ENCODE peak calls at places on chromosomes 6 and 20, in ten cellular contexts. One of them, this sample, is unnamed.

GRCh38 chr6:87944541-87944954 is 103.1 kb upstream of the SPACA1 start:
- DNase-seq in lung: no peak
- DNase-seq in AG04450: no peak
- DNase-seq in uterus: peak; percentile 48
- DNase-seq in substantia nigra: no peak
- DNase-seq in small intestine: peak; percentile 7
- DNase-seq in RWPE1: peak; percentile 86
- DNase-seq in neural progenitor cell: peak; percentile 49
- DNase-seq in tibial nerve: peak; percentile 21
- DNase-seq in adrenal gland: no peak
- DNase-seq in this sample: peak; percentile 94

GRCh38 chr20:38350879-38351775 is 4.8 kb downstream of the LBP start:
- DNase-seq in lung: no peak
- DNase-seq in AG04450: no peak
- DNase-seq in uterus: peak; percentile 34
- DNase-seq in substantia nigra: no peak
- DNase-seq in small intestine: peak; percentile 91
- DNase-seq in RWPE1: no peak
- DNase-seq in neural progenitor cell: no peak
- DNase-seq in tibial nerve: peak; percentile 58
- DNase-seq in adrenal gland: no peak
- DNase-seq in this sample: no peak

GRCh38 chr20:7980332-7981046 is 39.1 kb downstream of the TMX4 start:
- DNase-seq in lung: no peak
- DNase-seq in AG04450: peak; percentile 24
- DNase-seq in uterus: no peak
- DNase-seq in substantia nigra: no peak
- DNase-seq in small intestine: peak; percentile 35
- DNase-seq in RWPE1: peak; percentile 53
- DNase-seq in neural progenitor cell: peak; percentile 52
- DNase-seq in tibial nerve: no peak
- DNase-seq in adrenal gland: no peak
- DNase-seq in this sample: no peak

GRCh38 chr6:111845441-111845871 is 27.8 kb downstream of the FYN start:
- DNase-seq in lung: no peak
- DNase-seq in AG04450: no peak
- DNase-seq in uterus: no peak
- DNase-seq in substantia nigra: no peak
- DNase-seq in small intestine: peak; percentile 34
- DNase-seq in RWPE1: no peak
- DNase-seq in neural progenitor cell: peak; percentile 39
- DNase-seq in tibial nerve: no peak
- DNase-seq in adrenal gland: no peak
- DNase-seq in this sample: no peak

GRCh38 chr6:144417686-144418085 is 132.6 kb downstream of the UTRN start:
- DNase-seq in lung: no peak
- DNase-seq in AG04450: no peak
- DNase-seq in uterus: no peak
- DNase-seq in substantia nigra: no peak
- DNase-seq in small intestine: no peak
- DNase-seq in RWPE1: no peak
- DNase-seq in neural progenitor cell: no peak
- DNase-seq in tibial nerve: no peak
- DNase-seq in adrenal gland: no peak
- DNase-seq in this sample: no peak

GRCh38 chr6:4282926-4283325 is 147.6 kb upstream of the ECI2 start:
- DNase-seq in lung: no peak
- DNase-seq in AG04450: no peak
- DNase-seq in uterus: no peak
- DNase-seq in substantia nigra: no peak
- DNase-seq in small intestine: no peak
- DNase-seq in RWPE1: no peak
- DNase-seq in neural progenitor cell: no peak
- DNase-seq in tibial nerve: no peak
- DNase-seq in adrenal gland: no peak
- DNase-seq in this sample: no peak

GRCh38 chr6:32153252-32153834 is 598 bp upstream of the PPT2 start:
- DNase-seq in lung: peak; percentile 72
- DNase-seq in AG04450: no peak
- DNase-seq in uterus: peak; percentile 57
- DNase-seq in substantia nigra: no peak
- DNase-seq in small intestine: peak; percentile 35
- DNase-seq in RWPE1: peak; percentile 44
- DNase-seq in neural progenitor cell: peak; percentile 70
- DNase-seq in tibial nerve: no peak
- DNase-seq in adrenal gland: peak; percentile 49
- DNase-seq in this sample: no peak

GRCh38 chr6:164273491-164273890 is 859.0 kb downstream of the QKI start:
- DNase-seq in lung: no peak
- DNase-seq in AG04450: no peak
- DNase-seq in uterus: no peak
- DNase-seq in substantia nigra: no peak
- DNase-seq in small intestine: no peak
- DNase-seq in RWPE1: no peak
- DNase-seq in neural progenitor cell: no peak
- DNase-seq in tibial nerve: no peak
- DNase-seq in adrenal gland: no peak
- DNase-seq in this sample: no peak

GRCh38 chr20:25848222-25848621 is 151.6 kb upstream of the ZNF337 start:
- DNase-seq in lung: no peak
- DNase-seq in AG04450: no peak
- DNase-seq in uterus: no peak
- DNase-seq in substantia nigra: no peak
- DNase-seq in small intestine: no peak
- DNase-seq in RWPE1: no peak
- DNase-seq in neural progenitor cell: no peak
- DNase-seq in tibial nerve: no peak
- DNase-seq in adrenal gland: no peak
- DNase-seq in this sample: no peak

GRCh38 chr20:44810391-44811149 is at the start of gene RIMS4:
- DNase-seq in lung: no peak
- DNase-seq in AG04450: no peak
- DNase-seq in uterus: no peak
- DNase-seq in substantia nigra: no peak
- DNase-seq in small intestine: no peak
- DNase-seq in RWPE1: no peak
- DNase-seq in neural progenitor cell: peak; percentile 88
- DNase-seq in tibial nerve: no peak
- DNase-seq in adrenal gland: no peak
- DNase-seq in this sample: no peak

GRCh38 chr6:165184192-165184979 is 125.0 kb downstream of the C6orf118 start:
- DNase-seq in lung: no peak
- DNase-seq in AG04450: no peak
- DNase-seq in uterus: no peak
- DNase-seq in substantia nigra: no peak
- DNase-seq in small intestine: no peak
- DNase-seq in RWPE1: no peak
- DNase-seq in neural progenitor cell: no peak
- DNase-seq in tibial nerve: peak; percentile 20
- DNase-seq in adrenal gland: no peak
- DNase-seq in this sample: no peak

GRCh38 chr6:101397199-101397598 is 3.7 kb downstream of the GRIK2 start:
- DNase-seq in lung: no peak
- DNase-seq in AG04450: no peak
- DNase-seq in uterus: no peak
- DNase-seq in substantia nigra: no peak
- DNase-seq in small intestine: no peak
- DNase-seq in RWPE1: no peak
- DNase-seq in neural progenitor cell: peak; percentile 67
- DNase-seq in tibial nerve: no peak
- DNase-seq in adrenal gland: no peak
- DNase-seq in this sample: no peak

GRCh38 chr20:57584768-57585461 is 24.0 kb downstream of the PCK1 start:
- DNase-seq in lung: no peak
- DNase-seq in AG04450: no peak
- DNase-seq in uterus: no peak
- DNase-seq in substantia nigra: no peak
- DNase-seq in small intestine: no peak
- DNase-seq in RWPE1: no peak
- DNase-seq in neural progenitor cell: no peak
- DNase-seq in tibial nerve: no peak
- DNase-seq in adrenal gland: no peak
- DNase-seq in this sample: no peak

GRCh38 chr6:49826743-49827406 is 39.5 kb downstream of the CRISP1 start:
- DNase-seq in lung: no peak
- DNase-seq in AG04450: no peak
- DNase-seq in uterus: no peak
- DNase-seq in substantia nigra: no peak
- DNase-seq in small intestine: peak; percentile 56
- DNase-seq in RWPE1: no peak
- DNase-seq in neural progenitor cell: no peak
- DNase-seq in tibial nerve: no peak
- DNase-seq in adrenal gland: no peak
- DNase-seq in this sample: no peak

GRCh38 chr20:45372646-45373352 is 5.3 kb downstream of the TP53TG5 start:
- DNase-seq in lung: no peak
- DNase-seq in AG04450: no peak
- DNase-seq in uterus: peak; percentile 50
- DNase-seq in substantia nigra: no peak
- DNase-seq in small intestine: no peak
- DNase-seq in RWPE1: no peak
- DNase-seq in neural progenitor cell: peak; percentile 51
- DNase-seq in tibial nerve: no peak
- DNase-seq in adrenal gland: no peak
- DNase-seq in this sample: no peak

GRCh38 chr6:96304997-96305396 is 216.6 kb upstream of the UFL1 start:
- DNase-seq in lung: no peak
- DNase-seq in AG04450: no peak
- DNase-seq in uterus: no peak
- DNase-seq in substantia nigra: no peak
- DNase-seq in small intestine: no peak
- DNase-seq in RWPE1: no peak
- DNase-seq in neural progenitor cell: no peak
- DNase-seq in tibial nerve: no peak
- DNase-seq in adrenal gland: no peak
- DNase-seq in this sample: peak; percentile 64

GRCh38 chr6:53604623-53605190 is 59.8 kb upstream of the GCLC start:
- DNase-seq in lung: no peak
- DNase-seq in AG04450: no peak
- DNase-seq in uterus: no peak
- DNase-seq in substantia nigra: no peak
- DNase-seq in small intestine: no peak
- DNase-seq in RWPE1: no peak
- DNase-seq in neural progenitor cell: no peak
- DNase-seq in tibial nerve: no peak
- DNase-seq in adrenal gland: no peak
- DNase-seq in this sample: no peak

GRCh38 chr20:46683068-46683477 is 6.2 kb downstream of the TP53RK start:
- DNase-seq in lung: no peak
- DNase-seq in AG04450: no peak
- DNase-seq in uterus: no peak
- DNase-seq in substantia nigra: no peak
- DNase-seq in small intestine: no peak
- DNase-seq in RWPE1: no peak
- DNase-seq in neural progenitor cell: no peak
- DNase-seq in tibial nerve: no peak
- DNase-seq in adrenal gland: no peak
- DNase-seq in this sample: no peak

GRCh38 chr20:46681032-46681854 is 8.0 kb downstream of the TP53RK start:
- DNase-seq in lung: peak; percentile 52
- DNase-seq in AG04450: no peak
- DNase-seq in uterus: peak; percentile 31
- DNase-seq in substantia nigra: no peak
- DNase-seq in small intestine: peak; percentile 63
- DNase-seq in RWPE1: peak; percentile 78
- DNase-seq in neural progenitor cell: peak; percentile 76
- DNase-seq in tibial nerve: peak; percentile 38
- DNase-seq in adrenal gland: peak; percentile 74
- DNase-seq in this sample: no peak

GRCh38 chr20:46682063-46682821 is 7.0 kb downstream of the TP53RK start:
- DNase-seq in lung: no peak
- DNase-seq in AG04450: no peak
- DNase-seq in uterus: no peak
- DNase-seq in substantia nigra: no peak
- DNase-seq in small intestine: no peak
- DNase-seq in RWPE1: no peak
- DNase-seq in neural progenitor cell: peak; percentile 24
- DNase-seq in tibial nerve: no peak
- DNase-seq in adrenal gland: no peak
- DNase-seq in this sample: no peak

GRCh38 chr20:46683620-46683938 is 5.7 kb downstream of the TP53RK start:
- DNase-seq in lung: no peak
- DNase-seq in AG04450: no peak
- DNase-seq in uterus: no peak
- DNase-seq in substantia nigra: no peak
- DNase-seq in small intestine: no peak
- DNase-seq in RWPE1: no peak
- DNase-seq in neural progenitor cell: no peak
- DNase-seq in tibial nerve: no peak
- DNase-seq in adrenal gland: no peak
- DNase-seq in this sample: no peak

GRCh38 chr20:46683939-46684750 is 5.1 kb downstream of the TP53RK start:
- DNase-seq in lung: peak; percentile 54
- DNase-seq in AG04450: peak; percentile 44
- DNase-seq in uterus: peak; percentile 56
- DNase-seq in substantia nigra: no peak
- DNase-seq in small intestine: peak; percentile 18
- DNase-seq in RWPE1: peak; percentile 96
- DNase-seq in neural progenitor cell: peak; percentile 81
- DNase-seq in tibial nerve: peak; percentile 27
- DNase-seq in adrenal gland: peak; percentile 37
- DNase-seq in this sample: no peak
- H3K27ac ChIP-seq in lung: no peak overlapping the region
- H3K27ac ChIP-seq in AG04450: peak overlapping the region; percentile 81
- H3K27ac ChIP-seq in uterus: peak overlapping the region; percentile 65
- H3K27ac ChIP-seq in substantia nigra: no peak overlapping the region
- H3K27ac ChIP-seq in small intestine: no peak overlapping the region
- H3K27ac ChIP-seq in RWPE1: peak overlapping the region; percentile 81
- H3K27ac ChIP-seq in neural progenitor cell: no peak overlapping the region
- H3K27ac ChIP-seq in tibial nerve: peak overlapping the region; percentile 70
- H3K27ac ChIP-seq in adrenal gland: peak overlapping the region; percentile 26
- H3K27ac ChIP-seq in this sample: peak overlapping the region; percentile 70

GRCh38 chr6:82953871-82954270 is 111.8 kb downstream of the UBE3D start:
- DNase-seq in lung: no peak
- DNase-seq in AG04450: no peak
- DNase-seq in uterus: peak; percentile 22
- DNase-seq in substantia nigra: no peak
- DNase-seq in small intestine: no peak
- DNase-seq in RWPE1: no peak
- DNase-seq in neural progenitor cell: no peak
- DNase-seq in tibial nerve: no peak
- DNase-seq in adrenal gland: no peak
- DNase-seq in this sample: no peak
- H3K27ac ChIP-seq in lung: no peak overlapping the region
- H3K27ac ChIP-seq in AG04450: no peak overlapping the region
- H3K27ac ChIP-seq in uterus: no peak overlapping the region
- H3K27ac ChIP-seq in substantia nigra: no peak overlapping the region
- H3K27ac ChIP-seq in small intestine: no peak overlapping the region
- H3K27ac ChIP-seq in RWPE1: no peak overlapping the region
- H3K27ac ChIP-seq in neural progenitor cell: no peak overlapping the region
- H3K27ac ChIP-seq in tibial nerve: no peak overlapping the region
- H3K27ac ChIP-seq in adrenal gland: no peak overlapping the region
- H3K27ac ChIP-seq in this sample: no peak overlapping the region

GRCh38 chr20:32670773-32671455 is 2.8 kb downstream of the C20orf203 start:
- DNase-seq in lung: no peak
- DNase-seq in AG04450: no peak
- DNase-seq in uterus: no peak
- DNase-seq in substantia nigra: no peak
- DNase-seq in small intestine: no peak
- DNase-seq in RWPE1: no peak
- DNase-seq in neural progenitor cell: no peak
- DNase-seq in tibial nerve: no peak
- DNase-seq in adrenal gland: no peak
- DNase-seq in this sample: no peak
- H3K27ac ChIP-seq in lung: no peak overlapping the region
- H3K27ac ChIP-seq in AG04450: no peak overlapping the region
- H3K27ac ChIP-seq in uterus: no peak overlapping the region
- H3K27ac ChIP-seq in substantia nigra: no peak overlapping the region
- H3K27ac ChIP-seq in small intestine: no peak overlapping the region
- H3K27ac ChIP-seq in RWPE1: no peak overlapping the region
- H3K27ac ChIP-seq in neural progenitor cell: no peak overlapping the region
- H3K27ac ChIP-seq in tibial nerve: no peak overlapping the region
- H3K27ac ChIP-seq in adrenal gland: no peak overlapping the region
- H3K27ac ChIP-seq in this sample: no peak overlapping the region

GRCh38 chr20:36591854-36592641 is 13.5 kb upstream of the RAB5IF start:
- DNase-seq in lung: no peak
- DNase-seq in AG04450: no peak
- DNase-seq in uterus: peak; percentile 33
- DNase-seq in substantia nigra: no peak
- DNase-seq in small intestine: peak; percentile 27
- DNase-seq in RWPE1: no peak
- DNase-seq in neural progenitor cell: peak; percentile 63
- DNase-seq in tibial nerve: no peak
- DNase-seq in adrenal gland: no peak
- DNase-seq in this sample: no peak
- H3K27ac ChIP-seq in lung: no peak overlapping the region
- H3K27ac ChIP-seq in AG04450: no peak overlapping the region
- H3K27ac ChIP-seq in uterus: no peak overlapping the region
- H3K27ac ChIP-seq in substantia nigra: no peak overlapping the region
- H3K27ac ChIP-seq in small intestine: no peak overlapping the region
- H3K27ac ChIP-seq in RWPE1: peak overlapping the region; percentile 24
- H3K27ac ChIP-seq in neural progenitor cell: no peak overlapping the region
- H3K27ac ChIP-seq in tibial nerve: no peak overlapping the region
- H3K27ac ChIP-seq in adrenal gland: no peak overlapping the region
- H3K27ac ChIP-seq in this sample: no peak overlapping the region